ENCODE peak calls at places on chromosome 12, in eight cellular contexts. One of them, this sample, is unnamed.
A peak's percentile ranks its signal among the peaks of the same experiment; 100 is the strongest.

GRCh38 chr12:50720085-50720484 is 43.8 kb upstream of the ATF1 start:
- DNase-seq in HepG2: peak; percentile 21
- DNase-seq in IMR-90: peak; percentile 50
- DNase-seq in neural progenitor cell: no peak
- DNase-seq in OCI-LY7: no peak
- DNase-seq in DND-41: no peak
- DNase-seq in GM23338: no peak
- DNase-seq in keratinocyte: no peak
- DNase-seq in this sample: no peak

GRCh38 chr12:19605720-19606119 is 166.4 kb downstream of the AEBP2 start:
- DNase-seq in HepG2: no peak
- DNase-seq in IMR-90: no peak
- DNase-seq in neural progenitor cell: no peak
- DNase-seq in OCI-LY7: no peak
- DNase-seq in DND-41: no peak
- DNase-seq in GM23338: no peak
- DNase-seq in keratinocyte: no peak
- DNase-seq in this sample: no peak

GRCh38 chr12:14239935-14240872 is 125.3 kb upstream of the ATF7IP start:
- DNase-seq in HepG2: no peak
- DNase-seq in IMR-90: no peak
- DNase-seq in neural progenitor cell: no peak
- DNase-seq in OCI-LY7: peak; percentile 76
- DNase-seq in DND-41: no peak
- DNase-seq in GM23338: peak; percentile 74
- DNase-seq in keratinocyte: no peak
- DNase-seq in this sample: peak; percentile 27

GRCh38 chr12:25859976-25860375 is 98.5 kb upstream of the RASSF8 start:
- DNase-seq in HepG2: no peak
- DNase-seq in IMR-90: no peak
- DNase-seq in neural progenitor cell: no peak
- DNase-seq in OCI-LY7: no peak
- DNase-seq in DND-41: no peak
- DNase-seq in GM23338: no peak
- DNase-seq in keratinocyte: peak; percentile 9
- DNase-seq in this sample: no peak

GRCh38 chr12:72829838-72830237 is 557.7 kb downstream of the TRHDE start:
- DNase-seq in HepG2: no peak
- DNase-seq in IMR-90: no peak
- DNase-seq in neural progenitor cell: no peak
- DNase-seq in OCI-LY7: no peak
- DNase-seq in DND-41: no peak
- DNase-seq in GM23338: no peak
- DNase-seq in keratinocyte: no peak
- DNase-seq in this sample: no peak

GRCh38 chr12:51793201-51793600 is 55.3 kb downstream of the FIGNL2 start:
- DNase-seq in HepG2: no peak
- DNase-seq in IMR-90: peak; percentile 74
- DNase-seq in neural progenitor cell: no peak
- DNase-seq in OCI-LY7: no peak
- DNase-seq in DND-41: no peak
- DNase-seq in GM23338: no peak
- DNase-seq in keratinocyte: no peak
- DNase-seq in this sample: peak; percentile 77

GRCh38 chr12:49263400-49263763 is 1.5 kb upstream of the TUBA1C start:
- DNase-seq in HepG2: no peak
- DNase-seq in IMR-90: no peak
- DNase-seq in neural progenitor cell: no peak
- DNase-seq in OCI-LY7: no peak
- DNase-seq in DND-41: no peak
- DNase-seq in GM23338: no peak
- DNase-seq in keratinocyte: no peak
- DNase-seq in this sample: no peak

GRCh38 chr12:76158518-76159321 is 74.2 kb upstream of the NAP1L1 start:
- DNase-seq in HepG2: peak; percentile 53
- DNase-seq in IMR-90: peak; percentile 84
- DNase-seq in neural progenitor cell: peak; percentile 61
- DNase-seq in OCI-LY7: peak; percentile 62
- DNase-seq in DND-41: peak; percentile 9
- DNase-seq in GM23338: peak; percentile 82
- DNase-seq in keratinocyte: peak; percentile 35
- DNase-seq in this sample: peak; percentile 78

GRCh38 chr12:460301-461230 is 827 bp downstream of the B4GALNT3 start:
- DNase-seq in HepG2: no peak
- DNase-seq in IMR-90: no peak
- DNase-seq in neural progenitor cell: peak; percentile 57
- DNase-seq in OCI-LY7: peak; percentile 37
- DNase-seq in DND-41: no peak
- DNase-seq in GM23338: peak; percentile 50
- DNase-seq in keratinocyte: no peak
- DNase-seq in this sample: no peak

GRCh38 chr12:53097564-53098353 is at the start of gene IGFBP6:
- DNase-seq in HepG2: no peak
- DNase-seq in IMR-90: peak; percentile 34
- DNase-seq in neural progenitor cell: peak; percentile 74
- DNase-seq in OCI-LY7: peak; percentile 56
- DNase-seq in DND-41: peak; percentile 65
- DNase-seq in GM23338: peak; percentile 83
- DNase-seq in keratinocyte: no peak
- DNase-seq in this sample: peak; percentile 34

GRCh38 chr12:45425426-45425825 is 209.5 kb downstream of the ANO6 start:
- DNase-seq in HepG2: no peak
- DNase-seq in IMR-90: peak; percentile 78
- DNase-seq in neural progenitor cell: no peak
- DNase-seq in OCI-LY7: no peak
- DNase-seq in DND-41: no peak
- DNase-seq in GM23338: no peak
- DNase-seq in keratinocyte: no peak
- DNase-seq in this sample: peak; percentile 82

GRCh38 chr12:74412607-74413230 is 124.9 kb upstream of the ATXN7L3B start:
- DNase-seq in HepG2: peak; percentile 10
- DNase-seq in IMR-90: peak; percentile 3
- DNase-seq in neural progenitor cell: no peak
- DNase-seq in OCI-LY7: peak; percentile 26
- DNase-seq in DND-41: no peak
- DNase-seq in GM23338: peak; percentile 48
- DNase-seq in keratinocyte: no peak
- DNase-seq in this sample: peak; percentile 2

GRCh38 chr12:117240356-117240755 is 50.1 kb upstream of the FBXO21 start:
- DNase-seq in HepG2: no peak
- DNase-seq in IMR-90: no peak
- DNase-seq in neural progenitor cell: no peak
- DNase-seq in OCI-LY7: no peak
- DNase-seq in DND-41: no peak
- DNase-seq in GM23338: no peak
- DNase-seq in keratinocyte: no peak
- DNase-seq in this sample: no peak

GRCh38 chr12:16062611-16063010 is 151.5 kb downstream of the DERA start:
- DNase-seq in HepG2: no peak
- DNase-seq in IMR-90: no peak
- DNase-seq in neural progenitor cell: no peak
- DNase-seq in OCI-LY7: no peak
- DNase-seq in DND-41: no peak
- DNase-seq in GM23338: no peak
- DNase-seq in keratinocyte: no peak
- DNase-seq in this sample: peak; percentile 33

GRCh38 chr12:46370792-46371717 is 1.5 kb downstream of the SLC38A2 start:
- DNase-seq in HepG2: peak; percentile 75
- DNase-seq in IMR-90: peak; percentile 79
- DNase-seq in neural progenitor cell: peak; percentile 96
- DNase-seq in OCI-LY7: peak; percentile 91
- DNase-seq in DND-41: peak; percentile 94
- DNase-seq in GM23338: peak; percentile 90
- DNase-seq in keratinocyte: no peak
- DNase-seq in this sample: peak; percentile 66

GRCh38 chr12:26628234-26628633 is 204.8 kb downstream of the ITPR2 start:
- DNase-seq in HepG2: no peak
- DNase-seq in IMR-90: peak; percentile 39
- DNase-seq in neural progenitor cell: no peak
- DNase-seq in OCI-LY7: no peak
- DNase-seq in DND-41: no peak
- DNase-seq in GM23338: no peak
- DNase-seq in keratinocyte: no peak
- DNase-seq in this sample: peak; percentile 33

GRCh38 chr12:68432622-68433021 is 100.5 kb upstream of the MDM1 start:
- DNase-seq in HepG2: no peak
- DNase-seq in IMR-90: peak; percentile 39
- DNase-seq in neural progenitor cell: no peak
- DNase-seq in OCI-LY7: no peak
- DNase-seq in DND-41: no peak
- DNase-seq in GM23338: no peak
- DNase-seq in keratinocyte: no peak
- DNase-seq in this sample: no peak

GRCh38 chr12:76623929-76624328 is 64.4 kb upstream of the OSBPL8 start:
- DNase-seq in HepG2: no peak
- DNase-seq in IMR-90: peak; percentile 71
- DNase-seq in neural progenitor cell: no peak
- DNase-seq in OCI-LY7: no peak
- DNase-seq in DND-41: no peak
- DNase-seq in GM23338: no peak
- DNase-seq in keratinocyte: no peak
- DNase-seq in this sample: peak; percentile 33

GRCh38 chr12:103495158-103495782 is 498 bp downstream of the C12orf42 start:
- DNase-seq in HepG2: no peak
- DNase-seq in IMR-90: no peak
- DNase-seq in neural progenitor cell: peak; percentile 89
- DNase-seq in OCI-LY7: no peak
- DNase-seq in DND-41: peak; percentile 69
- DNase-seq in GM23338: peak; percentile 84
- DNase-seq in keratinocyte: no peak
- DNase-seq in this sample: no peak
- H3K4me3 ChIP-seq in HepG2: no peak overlapping the region
- H3K4me3 ChIP-seq in IMR-90: no peak overlapping the region
- H3K4me3 ChIP-seq in neural progenitor cell: peak overlapping the region; percentile 71
- H3K4me3 ChIP-seq in OCI-LY7: no peak overlapping the region
- H3K4me3 ChIP-seq in DND-41: peak overlapping the region; percentile 10
- H3K4me3 ChIP-seq in GM23338: peak overlapping the region; percentile 77
- H3K4me3 ChIP-seq in keratinocyte: peak overlapping the region; percentile 71
- H3K4me3 ChIP-seq in this sample: peak overlapping the region; percentile 17

GRCh38 chr12:120480211-120480610 is 10.7 kb upstream of the SRSF9 start:
- DNase-seq in HepG2: no peak
- DNase-seq in IMR-90: no peak
- DNase-seq in neural progenitor cell: no peak
- DNase-seq in OCI-LY7: no peak
- DNase-seq in DND-41: no peak
- DNase-seq in GM23338: no peak
- DNase-seq in keratinocyte: no peak
- DNase-seq in this sample: no peak
- H3K4me1 ChIP-seq in HepG2: no peaks in the 10 kb centered on the region
- H3K4me1 ChIP-seq in IMR-90: no peaks in the 10 kb centered on the region
- H3K4me1 ChIP-seq in neural progenitor cell: no peaks in the 10 kb centered on the region
- H3K4me1 ChIP-seq in OCI-LY7: no peaks in the 10 kb centered on the region
- H3K4me1 ChIP-seq in DND-41: no peaks in the 10 kb centered on the region
- H3K4me1 ChIP-seq in GM23338: no peaks in the 10 kb centered on the region
- H3K4me1 ChIP-seq in keratinocyte: peaks cover under 1% of the 10 kb centered on the region
- H3K4me1 ChIP-seq in this sample: no peaks in the 10 kb centered on the region

DNA sequence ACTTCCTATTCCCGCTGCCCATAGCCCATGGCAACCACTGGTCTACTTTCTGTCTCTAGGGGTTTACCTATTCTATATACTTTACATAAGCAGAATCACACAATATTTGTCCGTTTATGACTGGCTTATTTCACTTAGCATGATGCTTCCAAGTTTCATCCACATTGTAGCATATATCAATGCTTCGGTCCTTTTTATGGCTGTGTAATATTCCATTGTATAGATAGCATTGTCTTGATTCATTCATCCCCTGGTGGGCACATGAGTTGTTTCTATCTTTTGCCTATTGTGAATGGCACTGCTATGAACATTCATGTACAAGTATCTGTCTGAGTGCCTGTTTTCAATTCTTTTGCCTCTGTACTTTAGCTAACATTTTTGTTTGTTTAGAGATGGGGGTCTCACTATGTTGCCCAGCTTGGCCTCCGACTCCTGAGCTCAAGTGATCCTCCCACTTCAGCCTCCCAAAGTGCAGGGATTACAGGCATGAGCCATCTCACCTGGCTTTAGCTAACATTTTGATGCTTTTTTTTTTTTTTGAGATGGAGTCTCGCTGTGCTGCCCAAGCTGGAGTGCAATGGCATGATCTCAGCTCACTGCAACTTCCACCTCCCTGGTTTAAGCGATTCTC is 10.1 kb upstream of the SH2B3 start:
- DNase-seq in HepG2: no peak
- DNase-seq in IMR-90: no peak
- DNase-seq in neural progenitor cell: no peak
- DNase-seq in OCI-LY7: no peak
- DNase-seq in DND-41: no peak
- DNase-seq in GM23338: no peak
- DNase-seq in keratinocyte: no peak
- DNase-seq in this sample: no peak
- H3K4me2 ChIP-seq in HepG2: no peak overlapping the region
- H3K4me2 ChIP-seq in IMR-90: no peak overlapping the region
- H3K4me2 ChIP-seq in neural progenitor cell: no peak overlapping the region
- H3K4me2 ChIP-seq in OCI-LY7: no peak overlapping the region
- H3K4me2 ChIP-seq in DND-41: no peak overlapping the region
- H3K4me2 ChIP-seq in GM23338: no peak overlapping the region
- H3K4me2 ChIP-seq in keratinocyte: no peak overlapping the region
- H3K4me2 ChIP-seq in this sample: no peak overlapping the region

DNA sequence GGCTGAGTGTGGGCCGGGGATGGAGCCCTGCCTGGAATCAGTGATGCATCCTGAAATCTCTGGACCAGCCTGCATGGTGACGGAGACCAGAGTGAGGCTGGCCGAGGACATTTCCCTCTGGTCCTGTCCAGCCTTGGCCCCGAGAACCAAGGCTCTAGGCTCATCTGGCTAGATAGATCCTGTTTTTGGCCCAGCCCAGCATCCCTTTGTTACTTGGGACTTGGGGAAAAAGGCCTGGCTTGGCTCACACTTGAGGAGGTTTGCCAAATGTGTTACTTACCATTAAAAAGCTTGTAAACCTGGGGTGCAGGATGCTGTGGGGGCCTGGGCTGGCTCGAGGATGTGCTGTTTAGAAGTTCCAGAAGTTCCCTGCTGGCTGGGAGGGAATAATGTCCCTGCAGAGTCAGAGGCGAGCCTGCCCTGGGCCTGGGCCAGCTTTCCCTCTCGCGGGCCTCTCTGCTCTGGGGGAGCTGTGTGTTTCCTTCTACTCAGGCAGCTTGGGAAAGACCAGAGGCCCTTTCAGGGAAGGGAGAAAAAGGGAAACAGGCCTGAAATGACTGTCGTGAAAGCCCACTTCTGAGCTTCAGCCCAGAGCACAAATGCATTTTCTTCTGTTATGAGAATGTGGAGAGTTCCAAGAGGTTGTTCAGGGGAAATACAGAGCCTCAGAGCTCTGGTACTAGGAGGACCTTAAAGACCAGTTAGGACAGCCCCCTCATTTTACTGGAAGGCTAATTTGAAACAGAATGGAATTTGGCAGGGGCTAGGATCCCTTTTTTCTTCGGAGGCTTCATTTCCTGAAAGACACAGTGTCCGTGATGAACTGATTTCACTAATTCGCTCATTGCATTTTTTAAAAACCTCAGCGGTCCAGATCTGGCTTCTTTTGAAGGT is 47.2 kb upstream of the CTDSP2 start:
- DNase-seq in HepG2: peak; percentile 62
- DNase-seq in IMR-90: peak; percentile 91
- DNase-seq in neural progenitor cell: peak; percentile 47
- DNase-seq in OCI-LY7: no peak
- DNase-seq in DND-41: no peak
- DNase-seq in GM23338: peak; percentile 61
- DNase-seq in keratinocyte: no peak
- DNase-seq in this sample: peak; percentile 81
- H3K4me3 ChIP-seq in HepG2: peak overlapping the region; percentile 25
- H3K4me3 ChIP-seq in IMR-90: peak overlapping the region; percentile 5
- H3K4me3 ChIP-seq in neural progenitor cell: no peak overlapping the region
- H3K4me3 ChIP-seq in OCI-LY7: no peak overlapping the region
- H3K4me3 ChIP-seq in DND-41: no peak overlapping the region
- H3K4me3 ChIP-seq in GM23338: no peak overlapping the region
- H3K4me3 ChIP-seq in keratinocyte: no peak overlapping the region
- H3K4me3 ChIP-seq in this sample: no peak overlapping the region